ENCODE peak calls at places on chromosome 14, in five cellular contexts. Y is T-helper 1 cell, M is SK-N-DZ, X is NCI-H1092 treated with DMSO at 0.1 percent for 48 hours, Q is mammary epithelial cell. V is an unnamed sample.

GRCh38 chr14:105069554-105069886 is 4.3 kb upstream of the GPR132 start:
- DNase-seq in M (no peak), Q (no peak), X (no peak), Y (no peak), V (no peak)

GRCh38 chr14:33120341-33120740 is 181.7 kb downstream of the NPAS3 start:
- DNase-seq in M (no peak), X (no peak), Y (no peak), Q (peak; percentile 78), V (no peak)

GRCh38 chr14:105060751-105061427 is 4.3 kb downstream of the GPR132 start:
- DNase-seq in Y (no peak), Q (no peak), X (no peak), M (no peak), V (peak; percentile 43)

GRCh38 chr14:106586098-106586704 is 1059.8 kb downstream of the TMEM121 start:
- DNase-seq in M (peak; percentile 11), Q (no peak), X (no peak), Y (peak; percentile 22), V (peak; percentile 48)

GRCh38 chr14:35347323-35348043 is 55.3 kb downstream of the PSMA6 start:
- DNase-seq in M (no peak), Q (no peak), X (no peak), Y (no peak), V (no peak)

GRCh38 chr14:91152499-91152898 is 38.6 kb downstream of the DGLUCY start:
- DNase-seq in M (no peak), Q (no peak), X (no peak), Y (no peak), V (no peak)

GRCh38 chr14:104865069-104865630 is at the start of gene CEP170B:
- DNase-seq in Y (no peak), Q (peak; percentile 23), M (no peak), X (no peak), V (no peak)

GRCh38 chr14:80419769-80420168 is 208.5 kb upstream of the DIO2 start:
- DNase-seq in Y (no peak), M (no peak), Q (no peak), X (no peak), V (no peak)

GRCh38 chr14:96761066-96761465 is 36.1 kb upstream of the VRK1 start:
- DNase-seq in M (no peak), Y (no peak), Q (no peak), X (no peak), V (no peak)

GRCh38 chr14:46325157-46325556 is 326.4 kb downstream of the RPL10L start:
- DNase-seq in M (no peak), X (no peak), Q (no peak), Y (no peak), V (no peak)

GRCh38 chr14:49467091-49467490 is 119.1 kb downstream of the RPS29 start:
- DNase-seq in Q (no peak), Y (no peak), M (no peak), X (no peak), V (no peak)

GRCh38 chr14:95958105-95958504 is 81.1 kb upstream of the C14orf132 start:
- DNase-seq in X (no peak), M (no peak), Q (no peak), Y (no peak), V (no peak)

GRCh38 chr14:93683241-93683640 is 105.0 kb downstream of the PRIMA1 start:
- DNase-seq in Q (no peak), M (peak; percentile 26), Y (no peak), X (no peak), V (no peak)

GRCh38 chr14:75439989-75440388 is 12.2 kb downstream of the JDP2 start:
- DNase-seq in X (no peak), Y (no peak), Q (no peak), M (no peak), V (no peak)

GRCh38 chr14:22821193-22822016 is 6.2 kb upstream of the SLC7A7 start:
- DNase-seq in Y (no peak), X (no peak), Q (no peak), M (no peak), V (no peak)

GRCh38 chr14:71803539-71804260 is 128.5 kb upstream of the RGS6 start:
- DNase-seq in M (no peak), X (no peak), Q (peak; percentile 79), Y (no peak), V (no peak)

GRCh38 chr14:105146976-105147700 is 21.4 kb downstream of the JAG2 start:
- DNase-seq in X (no peak), Y (no peak), Q (no peak), M (no peak), V (no peak)

GRCh38 chr14:53929871-53930685 is 26.5 kb downstream of the BMP4 start:
- DNase-seq in X (peak; percentile 21), Q (peak; percentile 27), Y (no peak), M (no peak), V (no peak)

V was measured in HL-60.